ENCODE peak calls at places on chromosomes 2 and 18, in ten cellular contexts. C is right atrium auricular region; Z is upper lobe of left lung; P is kidney; F is HepG2; H is lower lobe of right lung; X is heart left ventricle; G is MM.1S; Y is heart right ventricle; I is CD8-positive, alpha-beta T cell. N is an unnamed sample.

GRCh38 chr18:8610442-8610801 is 1.2 kb downstream of the RAB12 start:
- DNase-seq in C (no peak), Z (no peak), P (no peak), F (no peak), H (no peak), X (no peak), G (peak), Y (peak), I (no peak), N (peak)

GRCh38 chr2:148124271-148124670 is 103.4 kb downstream of the MBD5 start:
- DNase-seq in C (no peak), Z (no peak), P (no peak), F (no peak), H (no peak), X (no peak), G (no peak), Y (no peak), I (no peak), N (no peak)

GRCh38 chr2:136376211-136376610 is 258.3 kb upstream of the CXCR4 start:
- DNase-seq in C (no peak), Z (no peak), P (no peak), F (no peak), H (no peak), X (no peak), G (no peak), Y (no peak), I (no peak), N (no peak)

GRCh38 chr2:43127208-43127940 is 99.0 kb downstream of the ZFP36L2 start:
- DNase-seq in C (no peak), Z (peak), P (peak), F (peak), H (peak), X (peak), G (peak), Y (peak), I (peak), N (peak)

GRCh38 chr2:216688731-216689360 is 6.5 kb downstream of the IGFBP5 start:
- DNase-seq in C (no peak), Z (no peak), P (no peak), F (no peak), H (no peak), X (no peak), G (no peak), Y (peak), I (no peak), N (no peak)

GRCh38 chr2:206962966-206963365 is 23.6 kb downstream of the CPO start:
- DNase-seq in C (no peak), Z (no peak), P (no peak), F (no peak), H (no peak), X (no peak), G (no peak), Y (no peak), I (no peak), N (no peak)

GRCh38 chr2:241793385-241793784 is 15.6 kb upstream of the NEU4 start:
- DNase-seq in C (no peak), Z (no peak), P (no peak), F (no peak), H (no peak), X (no peak), G (no peak), Y (no peak), I (no peak), N (no peak)

GRCh38 chr2:217641987-217642386 is 360.8 kb downstream of the TNS1 start:
- DNase-seq in C (no peak), Z (no peak), P (no peak), F (no peak), H (no peak), X (no peak), G (no peak), Y (no peak), I (no peak), N (no peak)

GRCh38 chr2:71932027-71932779 is 215.5 kb downstream of the CYP26B1 start:
- DNase-seq in C (no peak), Z (no peak), P (no peak), F (no peak), H (no peak), X (no peak), G (no peak), Y (no peak), I (no peak), N (no peak)

GRCh38 chr2:174967693-174968260 is 37.4 kb downstream of the CHN1 start:
- DNase-seq in C (no peak), Z (no peak), P (no peak), F (no peak), H (no peak), X (no peak), G (no peak), Y (no peak), I (no peak), N (no peak)

GRCh38 chr2:3460831-3461544 is 58.3 kb downstream of the ADI1 start:
- DNase-seq in C (no peak), Z (no peak), P (no peak), F (no peak), H (peak), X (peak), G (no peak), Y (no peak), I (no peak), N (no peak)

GRCh38 chr2:8115966-8116365 is 565.9 kb upstream of the ID2 start:
- DNase-seq in C (no peak), Z (no peak), P (no peak), F (no peak), H (no peak), X (no peak), G (no peak), Y (no peak), I (no peak), N (no peak)

GRCh38 chr2:46914578-46915230 is 902 bp downstream of the MCFD2 start:
- DNase-seq in C (no peak), Z (no peak), P (no peak), F (no peak), H (no peak), X (no peak), G (no peak), Y (no peak), I (no peak), N (no peak)

GRCh38 chr2:84779781-84780180 is 101.1 kb downstream of the TRABD2A start:
- DNase-seq in C (no peak), Z (no peak), P (no peak), F (no peak), H (no peak), X (no peak), G (no peak), Y (no peak), I (no peak), N (no peak)

GRCh38 chr2:74625658-74626425 is 22.3 kb downstream of the M1AP start:
- DNase-seq in C (no peak), Z (no peak), P (no peak), F (no peak), H (no peak), X (no peak), G (no peak), Y (no peak), I (no peak), N (no peak)

GRCh38 chr2:151827564-151828142 is 568 bp downstream of the ARL5A start:
- DNase-seq in C (no peak), Z (no peak), P (peak), F (peak), H (no peak), X (peak), G (peak), Y (peak), I (peak), N (peak)

GRCh38 chr18:43533371-43533770 is 256.1 kb upstream of the SYT4 start:
- DNase-seq in C (no peak), Z (no peak), P (no peak), F (no peak), H (no peak), X (no peak), G (no peak), Y (no peak), I (no peak), N (no peak)

GRCh38 chr18:39435986-39436385 is 1870.4 kb upstream of the CELF4 start:
- DNase-seq in C (no peak), Z (no peak), P (no peak), F (no peak), H (no peak), X (no peak), G (no peak), Y (no peak), I (no peak), N (no peak)

GRCh38 chr2:146544701-146545100 is 1300.1 kb upstream of the ACVR2A start:
- DNase-seq in C (no peak), Z (no peak), P (no peak), F (no peak), H (no peak), X (no peak), G (no peak), Y (no peak), I (no peak), N (no peak)

GRCh38 chr18:10122116-10122515 is 208.3 kb downstream of the VAPA start:
- DNase-seq in C (no peak), Z (no peak), P (no peak), F (no peak), H (no peak), X (no peak), G (peak), Y (no peak), I (no peak), N (no peak)

GRCh38 chr2:95025406-95026319 is at the start of gene MAL:
- DNase-seq in C (no peak), Z (peak), P (peak), F (no peak), H (no peak), X (peak), G (no peak), Y (no peak), I (peak), N (peak)

GRCh38 chr18:75200644-75201272 is 8.2 kb downstream of the PTGR3 start:
- DNase-seq in C (no peak), Z (no peak), P (no peak), F (no peak), H (no peak), X (no peak), G (no peak), Y (no peak), I (no peak), N (no peak)

GRCh38 chr2:166373951-166374350 is 1.8 kb downstream of the SCN9A start:
- DNase-seq in C (no peak), Z (no peak), P (no peak), F (peak), H (no peak), X (no peak), G (peak), Y (no peak), I (no peak), N (no peak)

GRCh38 chr2:29430382-29431112 is 315.3 kb downstream of the CLIP4 start:
- DNase-seq in C (no peak), Z (no peak), P (no peak), F (no peak), H (no peak), X (no peak), G (no peak), Y (no peak), I (no peak), N (no peak)

GRCh38 chr2:200765139-200765951 is 46.4 kb upstream of the BZW1 start:
- DNase-seq in C (no peak), Z (no peak), P (no peak), F (peak), H (no peak), X (no peak), G (no peak), Y (no peak), I (no peak), N (no peak)

GRCh38 chr18:71878226-71878625 is 665.9 kb downstream of the CBLN2 start:
- DNase-seq in C (no peak), Z (no peak), P (no peak), F (peak), H (no peak), X (no peak), G (peak), Y (no peak), I (no peak), N (no peak)

GRCh38 chr2:80579756-80580155 is 275.2 kb upstream of the LRRTM1 start:
- DNase-seq in C (no peak), Z (no peak), P (no peak), F (no peak), H (no peak), X (no peak), G (no peak), Y (no peak), I (no peak), N (no peak)

GRCh38 chr2:31286961-31287550 is 53.1 kb downstream of the EHD3 start:
- DNase-seq in C (no peak), Z (no peak), P (no peak), F (no peak), H (no peak), X (no peak), G (no peak), Y (no peak), I (no peak), N (no peak)

GRCh38 chr2:207161724-207162123 is 4.0 kb downstream of the KLF7 start:
- DNase-seq in C (no peak), Z (no peak), P (no peak), F (no peak), H (no peak), X (no peak), G (no peak), Y (no peak), I (no peak), N (no peak)

GRCh38 chr2:57182941-57183340 is 863.7 kb upstream of the VRK2 start:
- DNase-seq in C (no peak), Z (no peak), P (no peak), F (no peak), H (no peak), X (no peak), G (no peak), Y (no peak), I (no peak), N (no peak)

GRCh38 chr2:140696449-140696848 is 1434.4 kb downstream of the LRP1B start:
- DNase-seq in C (no peak), Z (no peak), P (no peak), F (peak), H (no peak), X (no peak), G (no peak), Y (no peak), I (no peak), N (no peak)

GRCh38 chr2:36367497-36368353 is 12.1 kb downstream of the CRIM1 start:
- DNase-seq in C (no peak), Z (no peak), P (no peak), F (peak), H (no peak), X (no peak), G (no peak), Y (no peak), I (no peak), N (no peak)

GRCh38 chr18:12750076-12750707 is 47.4 kb downstream of the PSMG2 start:
- DNase-seq in C (no peak), Z (no peak), P (no peak), F (no peak), H (no peak), X (no peak), G (peak), Y (no peak), I (no peak), N (no peak)

GRCh38 chr2:25808006-25808383 is 70.3 kb downstream of the ASXL2 start:
- DNase-seq in C (no peak), Z (no peak), P (no peak), F (no peak), H (no peak), X (no peak), G (no peak), Y (no peak), I (no peak), N (no peak)

DNA sequence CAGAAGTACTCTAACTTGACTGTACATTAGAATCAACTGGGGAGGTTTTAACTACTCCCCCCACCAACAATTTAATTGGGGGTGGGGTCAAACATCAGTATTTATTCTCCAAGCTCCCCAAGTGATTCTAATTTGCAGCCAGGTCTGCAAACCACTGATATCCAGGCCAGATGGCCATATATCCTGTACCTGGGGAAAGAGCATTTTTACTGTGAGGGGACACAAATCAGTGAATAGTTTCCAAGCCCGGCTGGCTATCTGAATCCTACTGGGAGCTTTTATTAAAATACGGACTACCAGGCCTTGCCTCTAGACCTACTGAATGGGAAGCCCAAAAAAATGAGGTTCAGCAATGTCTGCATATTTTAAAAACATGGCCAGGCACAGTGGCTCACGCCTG is 88.5 kb downstream of the TCF4 start:
- DNase-seq in C (no peak), Z (no peak), P (no peak), F (no peak), H (no peak), X (no peak), G (no peak), Y (no peak), I (no peak), N (no peak)
- H3K27ac ChIP-seq in C (peak), Z (no peak), P (no peak), F (no peak), H (peak), X (no peak), G (no peak), Y (peak), I (no peak), N (no peak)

GRCh38 chr2:160920791-160921303 is 239.4 kb upstream of the TANK start:
- DNase-seq in C (no peak), Z (no peak), P (no peak), F (no peak), H (no peak), X (peak), G (no peak), Y (peak), I (no peak), N (no peak)

GRCh38 chr2:160918909-160919503 is 241.2 kb upstream of the TANK start:
- DNase-seq in C (peak), Z (peak), P (peak), F (peak), H (peak), X (peak), G (peak), Y (peak), I (peak), N (peak)

GRCh38 chr2:160921401-160921964 is 238.7 kb upstream of the TANK start:
- DNase-seq in C (no peak), Z (no peak), P (no peak), F (no peak), H (no peak), X (no peak), G (no peak), Y (no peak), I (no peak), N (no peak)

GRCh38 chr2:160917850-160918249 is 242.4 kb upstream of the TANK start:
- DNase-seq in C (no peak), Z (no peak), P (no peak), F (no peak), H (no peak), X (no peak), G (no peak), Y (no peak), I (no peak), N (no peak)

DNA sequence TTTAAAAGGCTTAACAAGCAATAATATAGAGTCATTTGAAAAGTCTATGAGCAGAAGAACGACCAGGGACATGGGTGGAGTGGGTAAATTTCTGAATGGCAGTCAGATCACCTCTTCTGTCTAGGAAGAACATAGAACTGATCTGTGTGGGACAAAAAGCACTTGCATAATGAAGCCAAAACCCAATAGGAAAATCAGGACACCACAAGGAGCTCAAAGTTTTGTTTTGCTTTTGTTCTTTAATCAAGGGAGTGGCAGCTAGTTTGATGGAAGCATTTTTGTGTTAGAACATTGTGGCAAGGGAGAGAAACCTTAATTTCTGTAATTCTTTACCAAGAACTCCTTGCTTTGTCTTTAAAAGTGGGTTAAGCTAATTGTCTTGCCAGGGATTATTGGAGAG is 240.2 kb upstream of the TANK start:
- DNase-seq in C (no peak), Z (no peak), P (no peak), F (no peak), H (no peak), X (no peak), G (no peak), Y (no peak), I (no peak), N (no peak)
- H3K27ac ChIP-seq in C (no peak), Z (no peak), P (no peak), F (no peak), H (peak), X (no peak), G (no peak), Y (peak), I (no peak), N (no peak)

DNA sequence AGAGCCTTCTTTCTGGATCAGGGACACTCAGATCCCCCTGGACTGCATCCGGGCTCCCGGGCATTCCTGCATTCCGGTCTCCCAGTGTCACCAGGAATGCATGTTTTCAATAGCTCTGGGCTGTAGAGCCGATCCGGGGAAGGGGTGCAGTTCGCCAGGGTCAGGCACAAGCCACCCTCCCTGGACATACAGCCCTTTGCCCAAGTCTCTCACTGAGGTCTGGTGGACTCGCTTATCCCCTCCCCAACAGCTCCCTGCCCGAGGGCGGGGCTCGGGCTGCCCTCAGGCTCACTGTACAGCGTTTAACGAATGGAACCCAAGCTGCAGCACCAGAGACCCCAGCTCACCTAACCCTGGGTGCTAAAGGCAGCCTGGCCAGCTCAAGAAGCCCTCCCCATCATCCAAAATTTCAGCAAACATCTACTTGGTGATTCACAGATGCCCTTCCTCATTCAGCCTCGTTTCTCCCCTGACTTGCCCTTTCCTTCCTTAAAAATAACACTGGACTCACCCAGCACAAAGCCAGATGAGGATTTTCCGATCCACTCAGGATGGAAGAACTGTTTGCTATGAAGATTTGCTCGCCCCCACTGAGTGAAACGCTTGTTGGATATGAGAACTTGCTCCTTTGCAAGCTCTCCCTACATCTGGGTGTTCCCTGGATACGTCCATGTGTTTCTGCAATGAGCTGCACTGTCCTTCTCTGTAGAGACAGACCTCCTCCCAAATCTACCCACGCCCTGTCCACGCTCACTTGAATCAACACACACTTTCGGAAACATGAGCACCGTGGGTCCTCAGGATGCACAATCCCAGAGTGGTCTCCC is 58.1 kb downstream of the PXDN start:
- DNase-seq in C (no peak), Z (peak), P (no peak), F (no peak), H (peak), X (no peak), G (no peak), Y (no peak), I (no peak), N (no peak)
- H3K27ac ChIP-seq in C (no peak), Z (no peak), P (no peak), F (no peak), H (no peak), X (no peak), G (no peak), Y (peak), I (no peak), N (no peak)

DNA sequence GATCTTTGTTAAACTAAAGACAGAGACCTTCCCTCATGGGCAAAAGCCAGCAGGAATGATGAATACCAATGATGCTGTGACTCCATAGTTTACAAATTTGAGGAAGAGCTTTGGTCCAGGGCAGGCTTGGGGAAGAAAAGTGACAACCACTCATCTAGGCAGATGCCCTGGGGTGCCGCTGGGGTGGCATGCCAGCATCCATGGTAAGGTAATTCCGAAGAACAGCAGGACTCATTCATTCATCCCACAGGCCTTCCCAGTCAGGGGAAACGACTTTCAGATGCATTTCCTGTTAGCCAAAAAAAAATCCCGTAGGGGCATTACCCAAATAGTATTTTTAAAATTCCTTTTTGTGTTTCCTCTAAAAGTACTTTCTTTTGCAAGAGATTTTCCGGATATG is 180.7 kb upstream of the SERPINE2 start:
- DNase-seq in C (no peak), Z (no peak), P (no peak), F (no peak), H (no peak), X (no peak), G (no peak), Y (no peak), I (no peak), N (no peak)
- H3K27ac ChIP-seq in C (no peak), Z (no peak), P (no peak), F (no peak), H (no peak), X (no peak), G (no peak), Y (no peak), I (no peak), N (no peak)